ENCODE peak calls at places on chromosomes 12 and 14, in seven cellular contexts. H, U, Y, T, B, W and I are unnamed samples.

GRCh38 chr12:15831315-15831993 is 42.3 kb upstream of the EPS8 start:
- DNase-seq in T (no peak), U (no peak), W (no peak), Y (no peak), H (no peak), B (no peak), I (no peak)

GRCh38 chr12:108446766-108447165 is 68.3 kb upstream of the FICD start:
- DNase-seq in W (peak; percentile 18), T (no peak), B (peak; percentile 50), H (no peak), Y (peak; percentile 23), U (no peak), I (peak; percentile 3)

GRCh38 chr12:60148831-60149230 is 553.0 kb downstream of the SLC16A7 start:
- DNase-seq in U (no peak), T (no peak), Y (peak; percentile 84), B (peak; percentile 88), W (peak; percentile 81), H (no peak), I (peak; percentile 92)

GRCh38 chr12:82904219-82904795 is 217.6 kb downstream of the TMTC2 start:
- DNase-seq in U (no peak), Y (no peak), H (no peak), W (peak; percentile 19), T (peak; percentile 29), B (peak; percentile 22), I (peak; percentile 27)

GRCh38 chr14:31682768-31683167 is 121.6 kb downstream of the NUBPL start:
- DNase-seq in W (no peak), B (no peak), H (no peak), T (no peak), Y (no peak), U (no peak), I (no peak)

GRCh38 chr14:103066399-103066798 is 9.1 kb upstream of the CDC42BPB start:
- DNase-seq in T (no peak), H (no peak), W (no peak), B (peak; percentile 53), Y (no peak), U (no peak), I (no peak)

GRCh38 chr12:110102255-110102654 is 21.9 kb upstream of the IFT81 start:
- DNase-seq in H (peak; percentile 85), B (peak; percentile 57), U (peak; percentile 50), T (peak; percentile 64), W (peak; percentile 87), Y (peak; percentile 68), I (peak; percentile 56)

GRCh38 chr14:60705100-60705499 is 19.1 kb downstream of the SIX4 start:
- DNase-seq in U (no peak), Y (no peak), B (no peak), W (no peak), T (no peak), H (no peak), I (no peak)

GRCh38 chr12:126361804-126362203 is 1296.6 kb downstream of the AACS start:
- DNase-seq in U (no peak), T (no peak), B (no peak), W (no peak), Y (no peak), H (no peak), I (no peak)

GRCh38 chr14:100298551-100299237 is 7.5 kb downstream of the SLC25A29 start:
- DNase-seq in W (no peak), T (no peak), B (no peak), H (no peak), Y (no peak), U (no peak), I (no peak)

GRCh38 chr12:108231109-108231905 is 102.2 kb downstream of the WSCD2 start:
- DNase-seq in W (no peak), T (no peak), U (no peak), Y (no peak), H (no peak), B (no peak), I (no peak)

GRCh38 chr14:94103554-94104165 is 6.9 kb upstream of the IFI27 start:
- DNase-seq in Y (no peak), W (no peak), H (no peak), U (no peak), B (no peak), T (no peak), I (no peak)

GRCh38 chr12:96132819-96133218 is 61.4 kb upstream of the ELK3 start:
- DNase-seq in B (no peak), W (no peak), T (no peak), Y (no peak), U (no peak), H (peak; percentile 28), I (no peak)

GRCh38 chr12:65415826-65416225 is 137.3 kb downstream of the MSRB3 start:
- DNase-seq in T (no peak), H (no peak), W (peak; percentile 23), B (no peak), U (no peak), Y (peak; percentile 43), I (peak; percentile 25)

GRCh38 chr14:65478596-65478995 is 66.1 kb downstream of the FUT8 start:
- DNase-seq in T (no peak), H (no peak), Y (peak; percentile 19), B (peak; percentile 61), W (peak; percentile 38), U (no peak), I (peak; percentile 59)

GRCh38 chr14:22555573-22556011 is 33.4 kb downstream of the DAD1 start:
- DNase-seq in Y (no peak), T (no peak), B (no peak), H (no peak), U (no peak), W (peak; percentile 29), I (no peak)

GRCh38 chr14:22557846-22558220 is 31.2 kb downstream of the DAD1 start:
- DNase-seq in Y (no peak), U (no peak), B (no peak), T (no peak), W (no peak), H (no peak), I (no peak)

GRCh38 chr14:22554706-22555572 is 34.1 kb downstream of the DAD1 start:
- DNase-seq in B (no peak), Y (no peak), H (no peak), W (no peak), U (no peak), T (no peak), I (no peak)

GRCh38 chr14:22556990-22557623 is 31.9 kb downstream of the DAD1 start:
- DNase-seq in W (peak; percentile 67), H (peak; percentile 86), T (peak; percentile 94), B (peak; percentile 82), U (peak; percentile 92), Y (peak; percentile 87), I (peak; percentile 75)

DNA sequence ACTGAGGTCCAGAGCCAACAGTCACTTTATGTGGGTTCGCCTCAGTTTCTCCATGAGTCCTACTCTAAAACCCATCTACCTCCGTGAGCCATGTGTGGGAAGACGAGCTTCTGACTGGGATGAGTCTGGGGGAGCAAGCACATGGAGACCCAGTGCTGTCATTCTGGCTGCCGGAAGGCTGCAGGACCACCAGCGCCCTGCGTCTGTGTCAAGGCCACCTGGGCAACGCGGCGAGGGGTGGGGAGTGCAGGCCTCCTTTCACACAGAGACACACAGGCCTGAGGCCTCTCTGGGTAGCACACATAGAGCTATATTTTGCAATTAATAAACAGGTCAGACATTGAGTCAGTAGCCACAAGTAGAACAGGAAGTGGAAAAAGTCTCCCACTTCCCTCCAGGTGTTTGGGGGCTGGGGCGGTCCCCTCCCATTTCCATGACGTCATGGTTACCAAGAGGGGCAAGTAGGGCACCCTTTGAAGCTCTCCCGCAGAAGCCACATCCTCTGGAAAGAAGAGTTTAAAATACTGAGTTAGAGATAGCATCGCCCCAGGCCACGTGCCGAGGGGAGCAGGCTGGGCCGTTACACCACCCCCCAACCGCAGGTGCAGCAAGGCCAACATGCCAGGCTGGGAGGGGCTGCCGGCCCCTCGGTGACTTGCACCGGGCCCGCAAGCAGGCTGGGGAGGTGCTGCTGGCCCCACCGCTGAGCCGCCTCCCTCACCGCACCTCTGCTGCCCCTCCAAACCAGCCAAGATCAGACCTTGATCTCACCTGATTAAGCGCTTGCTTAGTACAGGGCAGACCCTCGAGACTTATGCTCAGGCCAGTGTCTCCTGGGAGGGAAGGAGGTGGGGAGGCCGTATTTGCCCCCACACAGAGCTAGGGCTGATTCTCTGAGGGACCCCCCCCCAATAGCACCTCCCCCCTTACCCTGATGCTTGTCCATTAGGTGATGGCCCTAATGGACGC is 32.7 kb downstream of the DAD1 start:
- DNase-seq in B (peak; percentile 50), Y (peak; percentile 54), U (peak; percentile 73), W (peak; percentile 55), H (no peak), T (no peak), I (no peak)
- TF ChIP-seq CTCF in B (no peak), Y (no peak), U (no peak), W (no peak), H (no peak), T (no peak), I (no peak)

GRCh38 chr12:47021298-47021697 is 58.1 kb upstream of the PCED1B start:
- DNase-seq in B (peak; percentile 87), H (peak; percentile 7), W (peak; percentile 95), U (no peak), T (peak; percentile 17), Y (peak; percentile 92), I (peak; percentile 92)
- H3K4me3 ChIP-seq in B (no peak overlapping the region), H (no peak overlapping the region), W (no peak overlapping the region), U (no peak overlapping the region), T (no peak overlapping the region), Y (no peak overlapping the region), I (no peak overlapping the region)

GRCh38 chr14:35961697-35962274 is 135.6 kb downstream of the BRMS1L start:
- DNase-seq in B (no peak), Y (no peak), H (no peak), U (no peak), W (no peak), T (no peak), I (no peak)

GRCh38 chr14:35959835-35960234 is 133.7 kb downstream of the BRMS1L start:
- DNase-seq in W (no peak), H (no peak), B (no peak), Y (no peak), U (no peak), T (no peak), I (no peak)

GRCh38 chr14:35965425-35965824 is 139.3 kb downstream of the BRMS1L start:
- DNase-seq in Y (no peak), B (no peak), W (no peak), U (no peak), T (no peak), H (no peak), I (no peak)

GRCh38 chr14:35964736-35965135 is 138.6 kb downstream of the BRMS1L start:
- DNase-seq in B (no peak), W (no peak), Y (no peak), T (no peak), U (no peak), H (no peak), I (no peak)

GRCh38 chr14:35963209-35963608 is 137.1 kb downstream of the BRMS1L start:
- DNase-seq in W (peak; percentile 16), Y (no peak), B (no peak), U (no peak), T (peak; percentile 3), H (no peak), I (no peak)
- TF ChIP-seq CTCF in W (peak; percentile 28), Y (no peak), B (no peak), U (no peak), T (peak; percentile 37), H (peak; percentile 21), I (no peak)

GRCh38 chr14:37668646-37669045 is 73.2 kb downstream of the TTC6 start:
- DNase-seq in H (no peak), Y (peak; percentile 11), W (no peak), U (no peak), B (no peak), T (no peak), I (peak; percentile 0)

GRCh38 chr14:37678916-37679315 is 83.5 kb downstream of the TTC6 start:
- DNase-seq in U (no peak), W (no peak), B (no peak), T (no peak), H (no peak), Y (no peak), I (no peak)

GRCh38 chr14:37669242-37669641 is 73.8 kb downstream of the TTC6 start:
- DNase-seq in Y (no peak), U (no peak), W (no peak), B (no peak), T (no peak), H (no peak), I (no peak)

GRCh38 chr14:37673439-37673838 is 78.0 kb downstream of the TTC6 start:
- DNase-seq in U (no peak), Y (no peak), W (no peak), T (no peak), H (no peak), B (no peak), I (no peak)
- H3K4me3 ChIP-seq in U (no peak overlapping the region), Y (no peak overlapping the region), W (no peak overlapping the region), T (no peak overlapping the region), H (no peak overlapping the region), B (no peak overlapping the region), I (no peak overlapping the region)